ENCODE peak calls at places on chromosomes 4 and X, in six cellular contexts. H is GM23248, I is fibroblast of lung, P is colonic mucosa, Z is uterus, K is right lobe of liver. G is an unnamed sample. For H3K4me1, the result is how much of the 10 kb centered on the place peaks cover.

GRCh38 chrX:21883258-21883657 is 27.5 kb downstream of the YY2 start:
- DNase-seq in I (no peak), K (peak), P (peak), Z (no peak), H (no peak), G (no peak)

GRCh38 chr4:1505511-1506451 is 99.5 kb upstream of the NKX1-1 start:
- DNase-seq in I (no peak), P (no peak), H (no peak), K (no peak), Z (no peak), G (no peak)

GRCh38 chr4:156710571-156711195 is 260.9 kb downstream of the PDGFC start:
- DNase-seq in K (no peak), H (peak), Z (no peak), P (no peak), I (no peak), G (no peak)

GRCh38 chr4:99134586-99134985 is 9.5 kb downstream of the ADH4 start:
- DNase-seq in Z (no peak), P (no peak), H (no peak), I (no peak), K (no peak), G (no peak)

GRCh38 chr4:151184523-151185458 is 85.4 kb downstream of the RPS3A start:
- DNase-seq in H (peak), Z (no peak), K (no peak), I (peak), P (no peak), G (no peak)

GRCh38 chrX:136030357-136031225 is 45.4 kb downstream of the SLC9A6 start:
- DNase-seq in H (peak), P (peak), Z (peak), K (no peak), I (peak), G (peak)

GRCh38 chrX:156001001-156001666 is 3.6 kb downstream of the IL9R start:
- DNase-seq in I (no peak), P (no peak), K (no peak), H (no peak), Z (no peak), G (no peak)

GRCh38 chr4:17072483-17072882 is 174.0 kb upstream of the LDB2 start:
- DNase-seq in P (no peak), I (no peak), K (no peak), H (no peak), Z (no peak), G (no peak)

GRCh38 chr4:7414046-7414445 is 20.7 kb downstream of the PSAPL1 start:
- DNase-seq in Z (no peak), H (no peak), P (no peak), I (no peak), K (no peak), G (no peak)

GRCh38 chr4:19999775-20000414 is 251.8 kb upstream of the SLIT2 start:
- DNase-seq in Z (no peak), P (no peak), H (no peak), K (no peak), I (no peak), G (no peak)

GRCh38 chr4:71338846-71339593 is at the start of gene SLC4A4:
- DNase-seq in Z (no peak), P (no peak), K (no peak), H (peak), I (peak), G (no peak)

GRCh38 chr4:16206301-16206700 is 20.0 kb downstream of the TAPT1 start:
- DNase-seq in K (no peak), H (no peak), I (no peak), P (no peak), Z (no peak), G (no peak)

GRCh38 chr4:8345053-8345945 is 75.7 kb downstream of the HTRA3 start:
- DNase-seq in Z (no peak), H (no peak), P (no peak), K (no peak), I (no peak), G (no peak)

GRCh38 chr4:141768954-141769353 is 132.6 kb downstream of the IL15 start:
- DNase-seq in P (no peak), K (no peak), H (peak), Z (no peak), I (peak), G (no peak)

GRCh38 chr4:4284827-4285618 is 4.9 kb downstream of the LYAR start:
- DNase-seq in I (peak), P (peak), H (peak), Z (no peak), K (no peak), G (no peak)

GRCh38 chrX:123968383-123969050 is 7.0 kb downstream of the STAG2 start:
- DNase-seq in P (no peak), K (no peak), Z (no peak), I (no peak), H (no peak), G (no peak)

GRCh38 chr4:183591301-183591700 is 67.7 kb downstream of the RWDD4 start:
- DNase-seq in I (no peak), K (no peak), P (no peak), H (peak), Z (no peak), G (no peak)

GRCh38 chr4:121653214-121653613 is 43.6 kb downstream of the ANXA5 start:
- DNase-seq in H (no peak), Z (no peak), I (no peak), K (no peak), P (no peak), G (no peak)

GRCh38 chrX:46978341-46979291 is 66.4 kb downstream of the JADE3 start:
- DNase-seq in K (peak), H (peak), Z (peak), P (peak), I (peak), G (peak)

GRCh38 chrX:153395613-153396319 is 5.4 kb downstream of the PNMA6E start:
- DNase-seq in I (no peak), K (no peak), Z (no peak), H (no peak), P (no peak), G (no peak)

GRCh38 chr4:1842339-1842895 is 13.5 kb downstream of the LETM1 start:
- DNase-seq in I (no peak), P (no peak), Z (no peak), H (peak), K (no peak), G (no peak)

GRCh38 chrX:8832582-8833378 is 31.6 kb upstream of the FAM9A start:
- DNase-seq in I (no peak), K (no peak), P (no peak), Z (no peak), H (no peak), G (no peak)
- H3K27ac ChIP-seq in I (no peak), K (no peak), P (no peak), Z (no peak), H (no peak), G (no peak)

DNA sequence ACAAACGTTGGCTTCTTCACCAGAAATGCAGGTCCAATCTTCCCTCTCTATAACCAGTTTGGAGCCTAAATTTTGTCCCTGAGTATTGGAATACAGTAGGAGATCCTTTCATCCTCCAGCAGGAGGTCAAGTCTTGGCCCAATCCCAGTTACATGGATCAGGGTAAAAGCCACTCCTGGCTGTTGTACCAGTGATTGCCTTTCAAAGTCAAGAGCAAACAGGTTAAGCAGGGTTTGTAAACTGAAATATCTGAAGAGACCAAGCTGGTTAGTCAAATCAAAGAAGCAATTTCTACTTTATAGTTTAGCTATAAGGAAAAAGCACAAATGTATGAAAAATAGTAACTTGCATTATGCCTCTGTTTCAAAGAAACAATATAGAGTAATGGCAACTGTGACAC is 329.4 kb downstream of the NAF1 start:
- DNase-seq in P (peak), K (no peak), I (no peak), Z (no peak), H (no peak), G (no peak)
- H3K4me1 ChIP-seq in P (under half), K (under half), I (under half), Z (under half), H (under half), G (under half)

GRCh38 chrX:154508346-154508745 is 7.7 kb downstream of the FAM3A start:
- DNase-seq in P (no peak), Z (no peak), I (no peak), K (no peak), H (no peak), G (no peak)
- H3K4me3 ChIP-seq in P (no peak), Z (no peak), I (no peak), K (no peak), H (no peak), G (no peak)

GRCh38 chrX:150363561-150364346 is 637 bp downstream of the MAMLD1 start:
- DNase-seq in I (peak), H (peak), K (peak), P (no peak), Z (no peak), G (no peak)

GRCh38 chrX:150364347-150365050 is 1.4 kb downstream of the MAMLD1 start:
- DNase-seq in H (peak), Z (no peak), I (peak), K (peak), P (peak), G (no peak)

GRCh38 chrX:150365953-150366911 is 3.1 kb downstream of the MAMLD1 start:
- DNase-seq in K (peak), I (peak), H (peak), Z (peak), P (peak), G (no peak)

GRCh38 chrX:150365051-150365952 is 2.2 kb downstream of the MAMLD1 start:
- DNase-seq in K (peak), H (peak), I (peak), Z (peak), P (peak), G (no peak)

GRCh38 chrX:150366951-150367545 is 3.9 kb downstream of the MAMLD1 start:
- DNase-seq in H (peak), I (peak), Z (no peak), K (no peak), P (no peak), G (no peak)
- H3K27ac ChIP-seq in H (peak), I (peak), Z (peak), K (peak), P (peak), G (peak)

G was measured in right atrium auricular region.